ENCODE peak calls at places on chromosomes 11 and 22, in six cellular contexts. N, E, L, B, A and V are unnamed samples.

GRCh38 chr22:24741357-24741756 is 33.2 kb downstream of the PIWIL3 start:
- DNase-seq in N (no peak), E (no peak), L (no peak), B (no peak), A (no peak), V (no peak)

GRCh38 chr11:100316990-100317389 is 370.1 kb upstream of the ARHGAP42 start:
- DNase-seq in N (no peak), E (no peak), L (no peak), B (no peak), A (no peak), V (no peak)

GRCh38 chr11:113153847-113154246 is 160.5 kb upstream of the TTC12 start:
- DNase-seq in N (no peak), E (peak), L (no peak), B (no peak), A (no peak), V (no peak)

GRCh38 chr11:128759597-128759996 is 65.7 kb downstream of the FLI1 start:
- DNase-seq in N (peak), E (peak), L (no peak), B (no peak), A (no peak), V (no peak)

GRCh38 chr22:45562102-45562501 is 59.4 kb downstream of the FBLN1 start:
- DNase-seq in N (no peak), E (no peak), L (no peak), B (no peak), A (no peak), V (no peak)

GRCh38 chr11:134207538-134208239 is 16.1 kb downstream of the NCAPD3 start:
- DNase-seq in N (no peak), E (peak), L (peak), B (no peak), A (peak), V (peak)

GRCh38 chr11:45089251-45089650 is 57.2 kb upstream of the PRDM11 start:
- DNase-seq in N (peak), E (peak), L (no peak), B (no peak), A (no peak), V (peak)

GRCh38 chr11:126328444-126328843 is 24.6 kb downstream of the DCPS start:
- DNase-seq in N (no peak), E (no peak), L (no peak), B (no peak), A (no peak), V (no peak)

GRCh38 chr11:112882494-112883381 is 78.5 kb upstream of the NCAM1 start:
- DNase-seq in N (no peak), E (no peak), L (no peak), B (no peak), A (no peak), V (peak)

GRCh38 chr11:1906623-1907423 is 12.7 kb upstream of the TNNT3 start:
- DNase-seq in N (no peak), E (no peak), L (no peak), B (no peak), A (no peak), V (no peak)

GRCh38 chr11:31761636-31762035 is 49.5 kb downstream of the PAX6 start:
- DNase-seq in N (no peak), E (no peak), L (no peak), B (no peak), A (no peak), V (no peak)

GRCh38 chr11:6703247-6704063 is 20.3 kb upstream of the MRPL17 start:
- DNase-seq in N (peak), E (peak), L (peak), B (peak), A (no peak), V (peak)

GRCh38 chr11:35825386-35825785 is 118.5 kb upstream of the LDLRAD3 start:
- DNase-seq in N (no peak), E (no peak), L (no peak), B (no peak), A (no peak), V (no peak)

GRCh38 chr11:18802381-18803257 is 11.0 kb upstream of the PTPN5 start:
- DNase-seq in N (peak), E (peak), L (peak), B (peak), A (peak), V (peak)

GRCh38 chr11:31000412-31000811 is 369.1 kb downstream of the DCDC1 start:
- DNase-seq in N (no peak), E (no peak), L (no peak), B (no peak), A (no peak), V (no peak)

GRCh38 chr11:60679879-60680278 is 19.5 kb upstream of the MS4A8 start:
- DNase-seq in N (no peak), E (no peak), L (no peak), B (no peak), A (no peak), V (no peak)

GRCh38 chr22:37427128-37427710 is at the start of gene ELFN2:
- DNase-seq in N (peak), E (peak), L (no peak), B (no peak), A (no peak), V (no peak)

GRCh38 chr11:34128824-34129223 is 23.4 kb downstream of the NAT10 start:
- DNase-seq in N (no peak), E (no peak), L (no peak), B (no peak), A (no peak), V (no peak)

GRCh38 chr11:113394919-113395318 is 7.3 kb downstream of the ANKK1 start:
- DNase-seq in N (no peak), E (no peak), L (no peak), B (no peak), A (no peak), V (no peak)

GRCh38 chr22:44523981-44524759 is 26.1 kb upstream of the RTL6 start:
- DNase-seq in N (peak), E (peak), L (peak), B (no peak), A (peak), V (peak)

GRCh38 chr11:86977441-86978050 is 22.4 kb upstream of the FZD4 start:
- DNase-seq in N (no peak), E (no peak), L (no peak), B (no peak), A (no peak), V (no peak)

GRCh38 chr11:76685237-76685636 is 14.7 kb upstream of the LRRC32 start:
- DNase-seq in N (no peak), E (no peak), L (no peak), B (no peak), A (no peak), V (no peak)

GRCh38 chr11:76683496-76684095 is 13.0 kb upstream of the LRRC32 start:
- DNase-seq in N (no peak), E (no peak), L (no peak), B (no peak), A (no peak), V (no peak)

GRCh38 chr11:76685841-76686240 is 15.3 kb upstream of the LRRC32 start:
- DNase-seq in N (no peak), E (no peak), L (no peak), B (no peak), A (no peak), V (no peak)

GRCh38 chr11:76682681-76683080 is 12.1 kb upstream of the LRRC32 start:
- DNase-seq in N (no peak), E (no peak), L (no peak), B (no peak), A (no peak), V (no peak)

DNA sequence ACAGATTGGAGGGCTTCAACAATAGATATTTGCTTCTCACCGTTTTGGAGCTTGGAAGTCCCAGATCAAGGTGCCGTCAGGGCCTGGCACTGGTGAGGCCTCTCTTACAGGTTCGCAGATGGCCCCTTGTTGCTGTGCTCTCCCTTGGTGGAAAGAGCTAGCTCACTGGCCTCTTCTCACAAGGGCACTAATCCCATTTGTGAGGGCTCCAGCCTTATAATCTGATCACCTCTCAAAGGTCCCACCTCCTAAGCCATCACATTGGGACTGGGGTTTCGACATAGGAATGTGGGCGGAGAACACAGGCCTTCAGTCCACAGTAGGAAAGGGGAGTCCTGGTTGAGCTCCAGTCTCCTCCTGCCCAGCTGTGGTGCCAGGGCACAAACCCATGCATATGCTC is 13.9 kb upstream of the LRRC32 start:
- DNase-seq in N (no peak), E (no peak), L (no peak), B (no peak), A (no peak), V (peak)
- H2AK5ac ChIP-seq in N (no peak), E (no peak), L (no peak), B (peak), A (no peak), V (no peak)

GRCh38 chr22:50190182-50190951 is 4.7 kb downstream of the TRABD start:
- DNase-seq in N (no peak), E (peak), L (peak), B (no peak), A (peak), V (peak)
- H3K23ac ChIP-seq in N (no peak), E (no peak), L (no peak), B (peak), A (no peak), V (no peak)

GRCh38 chr11:3199537-3200295 is 18.9 kb downstream of the MRGPRG start:
- DNase-seq in N (no peak), E (no peak), L (no peak), B (no peak), A (no peak), V (no peak)

GRCh38 chr11:3201112-3201581 is 17.5 kb downstream of the MRGPRG start:
- DNase-seq in N (no peak), E (no peak), L (no peak), B (no peak), A (no peak), V (no peak)

GRCh38 chr11:3198815-3199214 is 19.8 kb downstream of the MRGPRG start:
- DNase-seq in N (no peak), E (no peak), L (no peak), B (no peak), A (no peak), V (no peak)

GRCh38 chr11:3201677-3202181 is 16.9 kb downstream of the MRGPRG start:
- DNase-seq in N (no peak), E (no peak), L (peak), B (no peak), A (no peak), V (no peak)

DNA sequence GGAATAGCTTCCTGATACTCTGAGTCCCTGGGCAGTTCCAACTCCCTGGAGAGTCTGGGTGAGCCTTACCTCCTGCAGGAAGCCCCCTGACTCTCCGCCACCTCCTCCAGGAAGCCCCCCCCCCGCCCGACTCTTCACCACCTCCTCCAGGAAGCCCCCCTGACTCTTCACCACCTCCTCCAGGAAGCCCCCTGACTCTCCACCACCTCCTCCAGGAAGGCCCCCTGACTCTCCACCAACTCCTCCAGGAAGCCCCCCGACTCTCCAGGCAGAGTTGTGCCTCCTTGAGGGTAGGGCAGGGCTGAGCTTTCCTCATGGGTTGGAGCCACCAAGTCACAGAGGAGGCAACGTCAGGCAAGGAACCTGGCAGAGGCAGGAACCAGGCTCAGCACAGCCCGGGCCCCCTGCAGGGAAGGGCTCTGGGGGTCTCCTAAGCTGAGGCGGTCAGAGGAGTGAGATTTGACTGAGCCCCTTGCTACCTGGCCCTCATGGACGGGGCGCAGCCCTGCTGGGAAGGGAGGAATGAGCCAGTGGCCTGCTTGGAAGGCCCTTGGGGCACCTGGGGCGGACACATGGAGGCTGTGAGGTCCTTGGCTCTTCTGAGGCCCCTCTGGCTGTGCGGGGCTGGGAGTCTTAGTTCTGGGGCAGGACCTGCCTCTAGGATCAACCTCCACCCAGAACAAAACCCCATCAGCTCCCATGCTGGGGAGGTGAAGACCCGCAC is 18.1 kb downstream of the MRGPRG start:
- DNase-seq in N (no peak), E (no peak), L (no peak), B (no peak), A (no peak), V (no peak)
- H4K91ac ChIP-seq in N (no peak), E (no peak), L (no peak), B (no peak), A (no peak), V (no peak)

DNA sequence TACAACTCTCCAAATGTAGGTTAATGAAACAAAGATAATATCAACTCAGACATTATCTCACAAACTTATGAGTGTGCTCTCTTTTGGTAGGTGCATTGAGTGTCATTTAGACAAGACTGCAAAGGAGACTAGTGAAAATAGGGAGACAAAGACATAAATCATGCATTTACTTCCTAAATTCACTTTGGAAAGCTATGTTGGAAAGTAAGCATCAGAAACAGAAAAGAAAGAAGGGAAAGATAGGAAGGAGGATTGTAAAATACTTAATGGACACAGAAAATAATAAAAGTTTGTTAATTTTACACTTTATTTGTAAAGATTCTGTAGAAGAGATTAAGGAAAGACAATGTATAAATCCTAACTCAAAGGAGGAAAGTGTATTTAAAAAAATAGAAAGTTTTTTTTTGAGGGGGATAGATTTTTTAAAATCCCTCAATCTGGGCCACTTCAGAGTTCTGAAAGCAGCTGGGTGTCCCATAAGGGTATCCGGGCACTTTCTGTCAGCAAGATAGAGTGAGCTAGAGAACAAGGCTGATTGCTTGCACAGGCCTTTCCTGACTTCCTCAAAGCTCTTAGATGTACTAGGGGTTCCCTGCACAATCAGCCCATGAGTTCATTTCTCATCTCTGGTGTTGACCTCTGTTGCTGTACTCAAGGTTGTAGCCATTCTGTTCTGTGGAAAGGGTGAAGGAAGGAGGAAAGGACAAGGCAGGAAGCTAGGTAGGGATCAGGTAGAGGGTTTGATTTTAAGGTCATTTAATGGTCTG is 22.4 kb upstream of the RDX start:
- DNase-seq in N (no peak), E (no peak), L (no peak), B (no peak), A (no peak), V (no peak)
- H2AK5ac ChIP-seq in N (no peak), E (no peak), L (no peak), B (no peak), A (no peak), V (peak)

DNA sequence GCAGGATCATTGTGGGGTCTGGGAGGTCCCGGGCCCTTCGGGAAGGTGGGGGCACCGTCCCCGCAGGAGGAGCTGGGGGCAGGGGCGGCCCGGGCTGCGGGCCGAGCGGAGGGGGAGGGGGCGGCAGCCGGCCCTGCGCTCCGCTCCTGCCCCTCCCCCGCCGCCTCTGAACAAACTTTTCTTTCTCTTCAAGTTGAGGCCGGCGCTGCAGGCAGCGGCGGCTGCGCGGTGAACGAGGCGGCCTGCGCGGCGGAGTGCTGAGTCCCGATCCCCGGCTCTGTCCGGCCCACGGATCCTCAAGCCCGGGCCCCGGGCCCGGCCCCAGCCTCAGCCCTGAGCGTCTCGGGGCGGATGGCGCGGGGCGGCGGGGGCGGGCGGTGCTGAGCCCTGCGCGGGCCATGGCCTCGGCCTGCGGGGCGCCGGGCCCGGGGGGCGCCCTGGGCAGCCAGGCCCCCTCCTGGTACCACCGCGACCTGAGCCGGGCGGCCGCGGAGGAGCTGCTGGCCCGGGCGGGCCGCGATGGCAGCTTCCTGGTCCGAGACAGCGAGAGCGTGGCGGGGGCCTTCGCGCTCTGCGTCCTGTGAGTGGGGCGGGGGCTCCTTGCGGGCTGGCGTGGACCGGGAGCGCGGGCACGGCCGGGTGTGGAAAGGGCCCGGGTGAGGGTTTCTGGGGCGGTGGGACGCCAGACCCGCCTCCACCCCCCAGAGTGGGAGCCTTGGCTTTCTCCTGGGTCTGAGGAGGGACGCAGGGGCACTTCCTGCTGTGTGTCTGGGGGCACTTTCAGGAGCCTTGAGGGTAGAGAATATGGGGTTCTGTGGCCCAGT is at the start of gene INPPL1:
- DNase-seq in N (no peak), E (peak), L (peak), B (no peak), A (peak), V (peak)
- H3K23ac ChIP-seq in N (peak), E (peak), L (no peak), B (peak), A (no peak), V (peak)

GRCh38 chr11:103488579-103488978 is 379.4 kb downstream of the DYNC2H1 start:
- DNase-seq in N (no peak), E (no peak), L (no peak), B (no peak), A (no peak), V (no peak)
- H4K91ac ChIP-seq in N (no peak), E (no peak), L (no peak), B (no peak), A (no peak), V (no peak)

GRCh38 chr11:61718613-61719302 is 33.7 kb upstream of the MYRF start:
- DNase-seq in N (peak), E (peak), L (peak), B (peak), A (peak), V (no peak)

GRCh38 chr11:61715877-61716276 is 35.7 kb downstream of the DAGLA start:
- DNase-seq in N (no peak), E (no peak), L (no peak), B (no peak), A (no peak), V (no peak)

GRCh38 chr11:61716478-61717285 is 35.8 kb upstream of the MYRF start:
- DNase-seq in N (no peak), E (no peak), L (no peak), B (no peak), A (no peak), V (no peak)

GRCh38 chr11:61718046-61718531 is 34.3 kb upstream of the MYRF start:
- DNase-seq in N (no peak), E (no peak), L (no peak), B (no peak), A (peak), V (no peak)

DNA sequence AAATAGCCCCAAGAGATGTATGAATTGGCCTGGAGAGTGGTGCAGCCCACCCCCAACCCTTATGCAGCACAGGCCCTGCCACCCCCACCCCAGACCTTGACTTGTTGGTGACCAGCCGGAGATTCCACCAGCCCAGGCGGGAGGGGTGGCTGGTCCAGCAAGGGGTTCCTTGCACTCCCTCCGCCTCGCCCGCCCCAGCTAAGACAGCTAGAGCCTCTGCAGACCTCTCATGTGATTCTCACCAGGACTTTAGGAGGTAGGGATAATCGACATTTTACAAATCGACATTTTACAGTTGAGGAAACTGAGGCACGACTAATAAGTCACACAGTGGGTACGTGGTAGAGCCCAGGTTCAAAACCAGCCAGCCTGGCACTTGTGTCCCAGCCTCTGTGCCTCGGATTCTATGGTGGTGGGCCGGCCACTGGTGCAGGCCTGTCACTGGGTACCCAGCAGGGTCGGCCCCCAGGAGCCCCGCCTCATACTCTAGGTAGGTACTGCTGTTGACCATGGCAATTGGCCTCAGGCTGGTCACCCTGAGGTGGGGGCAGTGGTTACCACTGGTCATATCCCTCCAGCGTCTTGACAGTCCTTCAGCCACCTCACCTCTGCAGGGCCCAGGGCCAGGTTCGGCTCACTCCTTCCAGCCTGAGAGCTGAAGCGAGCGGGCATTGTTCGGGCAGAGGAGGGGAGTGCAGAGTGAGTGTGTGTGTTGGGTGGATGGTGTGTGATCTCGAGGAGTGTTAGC is 35.0 kb upstream of the MYRF start:
- DNase-seq in N (no peak), E (no peak), L (no peak), B (no peak), A (no peak), V (no peak)
- H2AK5ac ChIP-seq in N (peak), E (peak), L (no peak), B (peak), A (peak), V (no peak)